ENCODE peak calls at places on chromosomes 11 and 22, in four cellular contexts. T, B, F and N are unnamed samples.

GRCh38 chr22:45237065-45237990 is 3.4 kb downstream of the KIAA0930 start:
- DNase-seq in T (peak; percentile 39), B (no peak), F (no peak), N (no peak)

GRCh38 chr22:30396871-30397655 is at the start of gene SEC14L2:
- DNase-seq in T (no peak), B (no peak), F (peak; percentile 55), N (peak; percentile 85)

GRCh38 chr11:119739975-119740374 is 11.0 kb upstream of the NECTIN1 start:
- DNase-seq in T (no peak), B (no peak), F (no peak), N (no peak)

GRCh38 chr22:23457586-23457985 is 122.5 kb downstream of the IGLL1 start:
- DNase-seq in T (no peak), B (peak; percentile 11), F (no peak), N (no peak)

GRCh38 chr11:65448418-65449196 is 26.0 kb downstream of the NEAT1 start:
- DNase-seq in T (no peak), B (peak; percentile 83), F (no peak), N (peak; percentile 46)

GRCh38 chr11:102446606-102447005 is 6.0 kb downstream of the TMEM123 start:
- DNase-seq in T (no peak), B (no peak), F (peak; percentile 32), N (no peak)

GRCh38 chr11:77668760-77669159 is 31.2 kb upstream of the CLNS1A start:
- DNase-seq in T (no peak), B (no peak), F (no peak), N (no peak)

GRCh38 chr22:40603088-40603605 is 33.4 kb downstream of the MRTFA start:
- DNase-seq in T (no peak), B (no peak), F (no peak), N (no peak)

GRCh38 chr11:62399868-62400245 is 19.0 kb upstream of the SCGB1A1 start:
- DNase-seq in T (no peak), B (no peak), F (no peak), N (no peak)

GRCh38 chr22:45577746-45578523 is 75.3 kb downstream of the FBLN1 start:
- DNase-seq in T (peak; percentile 64), B (peak; percentile 69), F (peak; percentile 52), N (peak; percentile 93)

GRCh38 chr11:75097173-75097557 is 489 bp upstream of the OR2AT4 start:
- DNase-seq in T (no peak), B (no peak), F (no peak), N (no peak)

GRCh38 chr22:26428515-26429457 is at the start of gene ASPHD2:
- DNase-seq in T (no peak), B (peak; percentile 83), F (peak; percentile 18), N (peak; percentile 84)

DNA sequence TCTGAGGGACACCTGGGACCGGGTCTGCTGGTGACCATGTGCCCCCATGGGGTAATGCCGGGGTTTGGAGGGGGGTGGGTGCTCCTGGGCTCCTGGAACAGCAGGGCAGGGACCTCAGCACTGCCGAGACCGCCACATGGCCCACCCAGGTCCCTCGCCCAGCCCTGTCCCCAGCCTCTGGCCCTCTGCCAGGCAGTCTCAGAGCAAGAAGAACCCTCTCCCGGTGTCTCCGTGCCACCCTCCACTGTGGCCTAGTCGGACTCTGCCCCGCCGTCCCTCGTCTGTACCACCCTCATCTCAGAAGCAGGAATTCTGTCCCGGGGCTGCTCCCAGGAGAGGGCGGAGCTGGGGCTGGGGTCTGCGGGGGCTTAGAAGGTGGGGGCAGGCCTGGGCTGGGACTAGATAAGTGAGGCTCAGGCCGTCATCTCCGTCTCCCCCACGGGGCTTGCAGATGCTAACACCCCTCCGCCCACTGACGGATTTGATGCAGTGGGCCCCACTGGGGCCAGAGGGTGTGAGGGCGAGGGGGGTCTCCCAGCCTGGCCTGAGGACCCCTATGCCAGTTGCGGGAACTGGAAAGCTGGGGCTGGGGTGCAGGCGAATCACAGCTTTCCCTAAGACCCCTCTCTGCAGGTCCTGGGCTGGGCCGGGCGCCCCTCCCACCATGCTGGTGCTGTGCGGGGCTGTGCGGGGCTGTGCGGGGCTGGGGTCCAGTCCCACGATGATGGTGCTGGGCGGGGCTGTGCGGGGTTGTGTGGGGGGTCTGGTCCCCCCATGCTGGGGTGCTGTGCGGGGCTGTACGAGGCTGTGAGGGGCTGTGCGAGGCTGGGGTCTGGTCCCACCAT is 1.1 kb downstream of the MUC5AC start:
- DNase-seq in T (no peak), B (no peak), F (no peak), N (no peak)
- TF ChIP-seq JUNB in T (no peak), B (no peak), F (no peak), N (no peak)

GRCh38 chr11:129061466-129062194 is 119.0 kb upstream of the TP53AIP1 start:
- DNase-seq in T (no peak), B (no peak), F (peak; percentile 13), N (no peak)
- TF ChIP-seq JUNB in T (no peak), B (no peak), F (peak; percentile 25), N (no peak)

GRCh38 chr11:2702771-2703486 is 3.1 kb upstream of the KCNQ1OT1 start:
- DNase-seq in T (no peak), B (no peak), F (no peak), N (no peak)

GRCh38 chr11:2704356-2704755 is 4.6 kb upstream of the KCNQ1OT1 start:
- DNase-seq in T (no peak), B (no peak), F (no peak), N (no peak)

GRCh38 chr11:2703487-2704141 is 3.8 kb upstream of the KCNQ1OT1 start:
- DNase-seq in T (no peak), B (no peak), F (no peak), N (peak; percentile 34)

GRCh38 chr11:2706321-2706720 is 6.5 kb upstream of the KCNQ1OT1 start:
- DNase-seq in T (no peak), B (no peak), F (no peak), N (no peak)

DNA sequence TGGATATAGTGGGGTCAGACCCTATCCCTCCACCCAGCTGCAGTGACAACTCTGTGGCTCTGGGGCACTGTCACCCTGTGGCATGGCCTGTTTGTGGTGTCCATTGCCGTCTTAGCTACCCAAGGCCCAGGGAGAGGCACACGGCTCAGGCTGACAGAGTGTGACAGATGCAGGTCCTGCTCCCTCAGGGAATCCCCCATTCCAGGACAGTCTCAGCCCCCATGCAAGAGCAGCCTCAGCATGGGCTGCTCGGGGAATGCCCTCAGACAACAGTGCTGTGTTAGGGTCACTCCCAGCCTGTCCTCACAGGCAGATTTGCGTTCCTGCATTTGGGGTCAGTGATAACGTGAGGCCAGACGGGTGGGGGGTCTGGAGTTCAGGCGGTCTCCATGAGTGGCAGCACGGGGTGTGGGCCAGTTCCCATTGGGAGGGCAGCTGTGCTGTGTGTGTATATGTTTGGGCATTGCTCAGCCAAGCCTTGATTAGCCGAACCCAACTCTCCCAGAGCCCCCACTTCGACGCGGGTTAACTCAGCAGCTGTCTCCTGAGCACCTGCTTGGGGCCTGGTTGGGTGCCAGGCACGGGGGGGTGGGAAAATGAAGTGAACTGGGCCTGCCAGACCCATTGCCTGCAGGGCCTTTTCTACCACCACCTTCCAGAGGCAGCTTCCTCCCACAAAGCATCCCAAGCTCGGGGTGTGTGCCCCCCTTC is 5.3 kb upstream of the KCNQ1OT1 start:
- DNase-seq in T (no peak), B (no peak), F (no peak), N (no peak)
- TF ChIP-seq JUNB in T (no peak), B (no peak), F (no peak), N (no peak)

DNA sequence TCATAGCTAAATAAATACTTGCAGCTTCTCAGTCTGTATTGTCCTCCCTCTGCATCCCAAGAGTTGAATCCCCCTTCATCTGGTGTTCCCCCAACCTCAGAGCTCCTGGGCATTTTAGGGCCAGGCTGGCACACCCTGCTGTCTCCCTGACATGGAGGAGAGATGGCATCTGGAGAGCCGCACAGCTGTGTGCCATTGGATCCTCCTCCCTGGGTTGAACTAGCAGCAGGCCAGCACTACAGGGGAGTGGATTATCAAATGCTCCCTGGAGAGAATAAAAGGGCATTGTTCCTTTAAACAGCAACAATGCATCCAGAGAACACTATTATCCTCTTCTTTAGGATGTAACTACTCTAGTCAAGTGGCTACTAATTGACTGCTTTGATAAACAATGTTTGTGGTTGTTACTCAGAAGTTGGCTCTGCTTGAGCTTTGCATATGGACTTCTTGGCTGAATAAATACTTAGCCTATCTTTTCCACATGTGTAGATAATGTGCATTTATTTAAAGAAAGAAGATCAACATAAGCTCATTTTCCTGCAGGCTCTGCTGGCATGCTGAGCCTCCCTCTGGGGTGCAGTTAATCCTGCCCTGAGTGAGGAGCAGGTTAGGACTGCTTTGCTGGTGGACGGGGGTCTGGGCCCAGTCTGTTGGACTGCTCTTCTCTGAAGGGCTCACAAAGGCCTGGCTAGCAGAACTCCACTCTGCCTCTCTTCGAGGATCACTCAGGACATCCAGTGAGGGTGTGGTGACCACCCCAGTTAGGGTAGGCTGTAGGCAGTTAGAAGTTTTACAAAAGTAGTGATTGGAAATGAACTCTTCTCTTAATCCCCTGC is 897.2 kb downstream of the TBC1D22A start:
- DNase-seq in T (no peak), B (no peak), F (no peak), N (no peak)
- TF ChIP-seq JUNB in T (no peak), B (no peak), F (no peak), N (no peak)